ENCODE peak calls at places on chromosomes 11 and 22, in seven cellular contexts. L is lower lobe of right lung, Q is AG10803, Z is IMR-90, U is esophagus muscularis mucosa, D is right atrium auricular region, S is pancreas. M is an unnamed sample.

GRCh38 chr11:46693597-46694012 is 6.8 kb downstream of the ARHGAP1 start:
- DNase-seq in L (no peak), Q (peak), Z (peak), U (no peak), D (no peak), S (no peak), M (peak)

GRCh38 chr11:8338138-8338537 is 74.5 kb upstream of the LMO1 start:
- DNase-seq in L (peak), Q (peak), Z (peak), U (no peak), D (no peak), S (peak), M (peak)

GRCh38 chr11:1760351-1761109 is 3.2 kb downstream of the CTSD start:
- DNase-seq in L (peak), Q (peak), Z (peak), U (no peak), D (peak), S (no peak), M (no peak)

GRCh38 chr11:120985718-120986569 is 38.0 kb upstream of the TBCEL start:
- DNase-seq in L (peak), Q (peak), Z (peak), U (no peak), D (no peak), S (peak), M (peak)

GRCh38 chr11:69000391-69000790 is 12.7 kb downstream of the MRGPRF start:
- DNase-seq in L (no peak), Q (no peak), Z (no peak), U (no peak), D (no peak), S (no peak), M (no peak)

GRCh38 chr11:61776561-61777075 is 15.8 kb downstream of the TMEM258 start:
- DNase-seq in L (peak), Q (peak), Z (peak), U (no peak), D (no peak), S (peak), M (peak)

GRCh38 chr22:50262460-50262911 is 1.0 kb upstream of the MAPK12 start:
- DNase-seq in L (no peak), Q (no peak), Z (no peak), U (no peak), D (no peak), S (no peak), M (no peak)

GRCh38 chr11:10295056-10295901 is 1.3 kb upstream of the SBF2 start:
- DNase-seq in L (no peak), Q (peak), Z (no peak), U (no peak), D (no peak), S (no peak), M (no peak)

GRCh38 chr11:47305734-47306483 is 36.0 kb downstream of the MADD start:
- DNase-seq in L (no peak), Q (peak), Z (no peak), U (no peak), D (peak), S (no peak), M (no peak)

GRCh38 chr11:37712246-37712645 is 1114.2 kb upstream of the RAG2 start:
- DNase-seq in L (no peak), Q (no peak), Z (peak), U (no peak), D (no peak), S (no peak), M (peak)

GRCh38 chr11:10631761-10632160 is 61.8 kb downstream of the IRAG1 start:
- DNase-seq in L (no peak), Q (no peak), Z (no peak), U (no peak), D (no peak), S (no peak), M (no peak)

GRCh38 chr11:34305095-34305692 is 52.6 kb downstream of the ABTB2 start:
- DNase-seq in L (no peak), Q (peak), Z (peak), U (no peak), D (no peak), S (no peak), M (no peak)

GRCh38 chr11:86749376-86749775 is 51.0 kb upstream of the PRSS23 start:
- DNase-seq in L (no peak), Q (no peak), Z (no peak), U (peak), D (no peak), S (no peak), M (no peak)

GRCh38 chr11:24239016-24239720 is 257.7 kb upstream of the LUZP2 start:
- DNase-seq in L (no peak), Q (peak), Z (peak), U (no peak), D (no peak), S (no peak), M (peak)

GRCh38 chr11:70680781-70681281 is 282.5 kb downstream of the CTTN start:
- DNase-seq in L (peak), Q (no peak), Z (no peak), U (no peak), D (no peak), S (no peak), M (no peak)

GRCh38 chr22:27045103-27045940 is 387.9 kb downstream of the MIAT start:
- DNase-seq in L (no peak), Q (peak), Z (peak), U (no peak), D (no peak), S (no peak), M (peak)

GRCh38 chr11:47907499-47907898 is 59.3 kb upstream of the NUP160 start:
- DNase-seq in L (no peak), Q (peak), Z (peak), U (no peak), D (no peak), S (no peak), M (peak)

GRCh38 chr11:1036931-1037330 is 413 bp upstream of the MUC6 start:
- DNase-seq in L (no peak), Q (no peak), Z (no peak), U (no peak), D (no peak), S (no peak), M (no peak)

GRCh38 chr22:31940506-31940905 is 3.8 kb upstream of the YWHAH start:
- DNase-seq in L (no peak), Q (no peak), Z (no peak), U (no peak), D (no peak), S (no peak), M (no peak)

GRCh38 chr11:313787-314547 is at the start of gene IFITM1:
- DNase-seq in L (peak), Q (peak), Z (peak), U (no peak), D (no peak), S (no peak), M (peak)

GRCh38 chr11:132125855-132126841 is 755.7 kb downstream of the NTM start:
- DNase-seq in L (no peak), Q (peak), Z (peak), U (no peak), D (no peak), S (peak), M (peak)

GRCh38 chr11:11620251-11620965 is 1.4 kb downstream of the GALNT18 start:
- DNase-seq in L (peak), Q (no peak), Z (peak), U (peak), D (peak), S (peak), M (peak)

GRCh38 chr11:24734742-24735141 is 237.9 kb downstream of the LUZP2 start:
- DNase-seq in L (no peak), Q (no peak), Z (no peak), U (no peak), D (no peak), S (no peak), M (no peak)

GRCh38 chr11:105399505-105399904 is 210.4 kb upstream of the GRIA4 start:
- DNase-seq in L (no peak), Q (no peak), Z (no peak), U (no peak), D (no peak), S (no peak), M (no peak)

GRCh38 chr11:63510360-63511130 is 4.7 kb downstream of the LGALS12 start:
- DNase-seq in L (peak), Q (peak), Z (no peak), U (no peak), D (no peak), S (no peak), M (peak)

GRCh38 chr22:49052023-49052538 is 775.6 kb downstream of the BRD1 start:
- DNase-seq in L (no peak), Q (no peak), Z (no peak), U (no peak), D (no peak), S (peak), M (no peak)

GRCh38 chr22:30858976-30859713 is 109.4 kb downstream of the MORC2 start:
- DNase-seq in L (no peak), Q (no peak), Z (no peak), U (peak), D (peak), S (no peak), M (no peak)

GRCh38 chr11:15091620-15092019 is 18.2 kb downstream of the CALCB start:
- DNase-seq in L (no peak), Q (no peak), Z (no peak), U (no peak), D (no peak), S (no peak), M (no peak)

GRCh38 chr11:43034341-43034740 is 277.5 kb upstream of the API5 start:
- DNase-seq in L (no peak), Q (no peak), Z (no peak), U (no peak), D (no peak), S (no peak), M (no peak)

GRCh38 chr22:39129746-39130145 is 22.7 kb downstream of the CBX7 start:
- DNase-seq in L (no peak), Q (no peak), Z (no peak), U (no peak), D (no peak), S (no peak), M (no peak)

GRCh38 chr11:72782081-72782920 is 11.5 kb downstream of the STARD10 start:
- DNase-seq in L (peak), Q (no peak), Z (no peak), U (no peak), D (no peak), S (peak), M (no peak)

GRCh38 chr22:31400023-31400397 is 606 bp downstream of the DRG1 start:
- DNase-seq in L (no peak), Q (peak), Z (peak), U (no peak), D (no peak), S (no peak), M (peak)

DNA sequence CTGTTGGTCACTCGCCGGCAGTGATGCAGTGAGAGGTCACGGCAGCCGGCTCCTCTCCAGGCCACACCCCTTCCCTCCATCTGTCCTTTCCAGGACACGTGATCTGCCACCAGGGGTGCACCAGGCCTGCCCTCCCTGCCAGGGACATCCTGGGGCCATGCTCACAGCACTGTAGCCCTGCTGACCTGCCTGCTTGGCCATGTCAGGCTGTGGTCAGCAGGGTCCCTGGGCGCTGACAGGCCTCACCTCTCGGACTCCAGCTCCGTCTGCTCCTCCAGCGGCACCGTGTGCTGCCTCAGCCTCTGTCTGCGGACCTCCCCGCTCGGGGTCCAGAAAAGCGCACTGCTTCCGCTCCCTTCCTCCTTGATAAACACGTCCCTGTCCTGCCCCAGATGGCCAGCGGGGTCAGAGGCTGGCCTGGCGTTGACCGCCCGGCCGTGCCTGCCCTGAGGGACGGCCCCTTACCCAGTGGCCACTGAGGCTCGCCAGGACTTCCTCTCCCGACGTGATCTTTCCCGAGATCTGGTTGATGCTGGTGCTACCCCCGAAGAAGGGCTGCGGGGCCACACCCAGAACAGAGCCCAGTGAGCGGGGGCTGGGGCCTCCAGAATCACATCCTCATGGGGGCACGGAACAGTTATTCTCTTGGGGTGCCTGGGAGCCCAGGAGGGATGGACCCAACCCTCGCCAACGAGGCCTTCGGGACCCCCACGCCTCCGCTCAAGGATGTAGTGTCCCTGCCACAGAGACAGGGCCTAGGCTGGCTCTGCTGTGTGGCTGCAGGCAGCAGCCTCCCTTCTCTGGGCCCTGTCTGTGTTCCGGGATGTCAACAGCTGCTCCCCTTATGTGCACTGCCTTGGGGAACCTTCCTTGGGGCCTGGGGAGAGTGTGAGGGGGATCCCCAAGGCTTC is 36.3 kb upstream of the CARS1 start:
- DNase-seq in L (no peak), Q (no peak), Z (no peak), U (no peak), D (no peak), S (no peak), M (no peak)
- TF ChIP-seq CTCF in L (no peak), Q (no peak), Z (no peak), U (no peak), D (no peak), S (no peak), M (no peak)

GRCh38 chr22:24975813-24976341 is 23.4 kb downstream of the KIAA1671 start:
- DNase-seq in L (no peak), Q (no peak), Z (no peak), U (no peak), D (peak), S (no peak), M (peak)
- H3K4me3 ChIP-seq in L (no peak), Q (no peak), Z (no peak), U (peak), D (no peak), S (no peak), M (no peak)

GRCh38 chr22:20672732-20673131 is 101.2 kb upstream of the SERPIND1 start:
- DNase-seq in L (no peak), Q (no peak), Z (no peak), U (no peak), D (no peak), S (no peak), M (no peak)
- TF ChIP-seq CTCF in L (no peak), Q (no peak), Z (no peak), U (no peak), D (no peak), S (no peak), M (no peak)

GRCh38 chr22:42074846-42075245 is 798 bp downstream of the PHETA2 start:
- DNase-seq in L (no peak), Q (no peak), Z (no peak), U (no peak), D (no peak), S (no peak), M (no peak)
- H3K4me3 ChIP-seq in L (peak), Q (peak), Z (peak), U (peak), D (peak), S (peak), M (peak)

GRCh38 chr11:108135845-108136599 is 14.7 kb downstream of the ACAT1 start:
- DNase-seq in L (no peak), Q (peak), Z (peak), U (peak), D (no peak), S (no peak), M (peak)
- TF ChIP-seq CTCF in L (no peak), Q (peak), Z (no peak), U (no peak), D (peak), S (no peak), M (peak)

GRCh38 chr22:35400335-35400680 is 368 bp downstream of the MCM5 start:
- DNase-seq in L (no peak), Q (no peak), Z (no peak), U (no peak), D (no peak), S (no peak), M (no peak)

GRCh38 chr22:35404176-35404575 is 4.2 kb downstream of the MCM5 start:
- DNase-seq in L (no peak), Q (no peak), Z (no peak), U (no peak), D (no peak), S (no peak), M (no peak)

GRCh38 chr22:35403356-35403755 is 3.4 kb downstream of the MCM5 start:
- DNase-seq in L (no peak), Q (no peak), Z (no peak), U (no peak), D (no peak), S (no peak), M (no peak)

GRCh38 chr22:35399678-35400334 is at the start of gene MCM5:
- DNase-seq in L (peak), Q (peak), Z (peak), U (peak), D (peak), S (peak), M (peak)

GRCh38 chr22:35401863-35402262 is 1.9 kb downstream of the MCM5 start:
- DNase-seq in L (no peak), Q (no peak), Z (no peak), U (no peak), D (no peak), S (no peak), M (no peak)
- H3K4me3 ChIP-seq in L (no peak), Q (no peak), Z (no peak), U (no peak), D (no peak), S (no peak), M (no peak)

GRCh38 chr22:20153945-20154344 is 3.1 kb upstream of the CCDC188 start:
- DNase-seq in L (no peak), Q (no peak), Z (peak), U (no peak), D (no peak), S (no peak), M (no peak)

GRCh38 chr22:20155330-20156041 is 4.6 kb upstream of the CCDC188 start:
- DNase-seq in L (peak), Q (peak), Z (no peak), U (no peak), D (no peak), S (no peak), M (peak)

GRCh38 chr22:20156042-20156389 is 5.2 kb upstream of the CCDC188 start:
- DNase-seq in L (no peak), Q (no peak), Z (no peak), U (no peak), D (no peak), S (no peak), M (no peak)

GRCh38 chr22:20156611-20157415 is 6.0 kb upstream of the CCDC188 start:
- DNase-seq in L (peak), Q (peak), Z (peak), U (peak), D (peak), S (peak), M (peak)

GRCh38 chr22:20154602-20155183 is 3.8 kb upstream of the CCDC188 start:
- DNase-seq in L (no peak), Q (no peak), Z (no peak), U (no peak), D (no peak), S (no peak), M (no peak)
- TF ChIP-seq CTCF in L (no peak), Q (no peak), Z (no peak), U (no peak), D (no peak), S (no peak), M (no peak)

GRCh38 chr11:112826788-112827187 is 134.4 kb upstream of the NCAM1 start:
- DNase-seq in L (no peak), Q (no peak), Z (no peak), U (peak), D (no peak), S (no peak), M (no peak)

GRCh38 chr11:112830255-112830654 is 131.0 kb upstream of the NCAM1 start:
- DNase-seq in L (no peak), Q (no peak), Z (no peak), U (no peak), D (no peak), S (no peak), M (no peak)

GRCh38 chr11:112822478-112823274 is 138.5 kb upstream of the NCAM1 start:
- DNase-seq in L (no peak), Q (no peak), Z (no peak), U (no peak), D (no peak), S (no peak), M (peak)

GRCh38 chr11:112828433-112828832 is 132.8 kb upstream of the NCAM1 start:
- DNase-seq in L (no peak), Q (no peak), Z (no peak), U (no peak), D (no peak), S (no peak), M (no peak)

DNA sequence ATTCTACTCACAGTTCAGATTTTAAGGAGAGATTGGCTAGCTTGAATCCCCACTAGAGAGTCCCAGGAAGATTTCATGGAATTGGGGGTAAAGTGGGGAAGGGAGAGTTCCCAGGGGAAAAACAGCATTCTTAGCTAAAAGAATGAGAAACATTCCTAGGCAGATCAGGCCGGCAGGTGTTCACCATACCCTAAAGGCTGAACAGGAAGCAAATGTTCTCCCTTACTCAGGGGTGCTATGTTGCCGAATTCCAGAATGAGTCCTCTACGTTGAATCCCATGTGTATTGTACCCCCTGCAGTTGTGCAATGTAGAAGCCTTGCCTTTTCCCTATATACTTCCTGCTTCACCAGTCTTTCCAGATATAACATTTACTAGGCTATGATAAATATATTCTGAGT is 135.2 kb upstream of the NCAM1 start:
- DNase-seq in L (no peak), Q (no peak), Z (no peak), U (no peak), D (no peak), S (no peak), M (no peak)
- H3K4me3 ChIP-seq in L (no peak), Q (no peak), Z (no peak), U (no peak), D (no peak), S (no peak), M (no peak)

DNA sequence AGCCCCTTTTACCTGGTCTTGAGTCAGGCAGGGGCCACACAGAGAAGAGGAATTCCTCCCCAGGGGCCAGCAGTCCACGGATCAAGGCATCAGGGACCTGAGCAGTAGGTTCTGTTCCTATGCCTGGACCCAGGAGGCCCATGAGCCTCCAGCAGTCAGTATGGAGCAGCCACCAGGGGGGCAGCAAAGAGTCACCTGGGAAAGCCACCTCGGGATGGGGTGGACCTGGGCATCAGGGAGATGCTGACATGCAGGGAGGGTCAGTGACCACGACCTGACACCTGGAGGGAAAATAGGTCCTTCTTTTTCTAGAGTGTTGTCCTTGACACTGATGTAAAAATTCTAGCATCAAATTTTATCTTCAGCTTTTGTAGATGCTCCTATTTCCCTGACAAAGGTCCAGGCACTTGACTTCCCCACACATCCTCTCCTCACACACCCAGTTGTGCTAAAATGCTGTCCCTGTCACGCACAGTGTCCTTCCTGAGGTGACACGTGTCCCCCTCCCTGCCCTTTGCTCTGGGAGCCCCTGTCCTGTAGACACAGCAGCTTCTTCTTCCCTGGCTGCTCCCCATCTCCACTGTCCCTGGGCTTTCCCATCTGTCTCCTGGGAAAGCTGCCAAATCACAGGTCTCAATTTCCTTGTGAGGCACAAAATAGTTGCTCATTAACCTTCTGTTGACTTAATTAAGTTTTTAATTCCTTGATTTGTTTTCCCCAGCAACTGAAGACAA is 70.0 kb upstream of the IGLL5 start:
- DNase-seq in L (no peak), Q (no peak), Z (no peak), U (peak), D (no peak), S (no peak), M (no peak)
- TF ChIP-seq CTCF in L (no peak), Q (no peak), Z (no peak), U (no peak), D (no peak), S (no peak), M (no peak)

M was measured in fibroblast of the aortic adventitia.